ENCODE peak calls at places on chromosome 7, in seven cellular contexts. P, T, I, V, Q, B and E are unnamed samples.

GRCh38 chr7:100680589-100681271 is 7.2 kb downstream of the GNB2 start:
- DNase-seq in Q (no peak), T (no peak), V (no peak), I (no peak), B (peak; percentile 50), P (no peak), E (no peak)

GRCh38 chr7:11436317-11436716 is 395.7 kb downstream of the THSD7A start:
- DNase-seq in P (no peak), V (no peak), B (no peak), Q (no peak), I (no peak), T (no peak), E (no peak)

GRCh38 chr7:142412551-142413193 is 154.8 kb upstream of the PRSS58 start:
- DNase-seq in P (peak; percentile 64), Q (peak; percentile 44), B (peak; percentile 54), I (peak; percentile 61), V (peak; percentile 66), T (no peak), E (peak; percentile 27)

GRCh38 chr7:80781561-80781979 is 137.3 kb downstream of the SEMA3C start:
- DNase-seq in P (peak; percentile 88), I (no peak), B (no peak), Q (peak; percentile 5), V (no peak), T (no peak), E (no peak)

GRCh38 chr7:36389371-36390198 is at the start of gene ANLN:
- DNase-seq in T (peak; percentile 92), Q (peak; percentile 92), B (peak; percentile 100), P (peak; percentile 97), I (peak; percentile 97), V (peak; percentile 94), E (peak; percentile 92)

GRCh38 chr7:129089521-129090212 is 34.8 kb upstream of the TNPO3 start:
- DNase-seq in T (no peak), B (no peak), Q (no peak), P (no peak), V (no peak), I (no peak), E (no peak)

GRCh38 chr7:55365103-55365679 is at the start of gene LANCL2:
- DNase-seq in B (peak; percentile 83), V (peak; percentile 63), P (no peak), T (no peak), I (no peak), Q (peak; percentile 67), E (peak; percentile 60)

GRCh38 chr7:66050337-66050957 is 25.2 kb upstream of the ASL start:
- DNase-seq in T (no peak), V (no peak), Q (no peak), I (no peak), P (no peak), B (peak; percentile 52), E (no peak)

GRCh38 chr7:80443336-80443735 is 68.5 kb downstream of the GNAT3 start:
- DNase-seq in V (no peak), Q (no peak), T (no peak), B (no peak), P (peak; percentile 5), I (no peak), E (no peak)

GRCh38 chr7:106840342-106840741 is 24.7 kb upstream of the PIK3CG start:
- DNase-seq in I (no peak), P (peak; percentile 90), Q (no peak), V (peak; percentile 41), B (no peak), T (no peak), E (no peak)

GRCh38 chr7:34337163-34337562 is 320.9 kb upstream of the NPSR1 start:
- DNase-seq in V (no peak), P (no peak), Q (no peak), T (no peak), I (no peak), B (no peak), E (no peak)
- TF ChIP-seq CTCF in V (no peak), P (no peak), Q (no peak), T (no peak), I (no peak), B (no peak), E (no peak)

GRCh38 chr7:4682621-4683042 is 537 bp downstream of the FOXK1 start:
- DNase-seq in Q (peak; percentile 59), B (no peak), T (peak; percentile 49), I (peak; percentile 9), P (peak; percentile 37), V (peak; percentile 37), E (peak; percentile 49)
- TF ChIP-seq CTCF in Q (no peak), B (peak; percentile 15), T (no peak), I (no peak), P (no peak), V (peak; percentile 12), E (no peak)

DNA sequence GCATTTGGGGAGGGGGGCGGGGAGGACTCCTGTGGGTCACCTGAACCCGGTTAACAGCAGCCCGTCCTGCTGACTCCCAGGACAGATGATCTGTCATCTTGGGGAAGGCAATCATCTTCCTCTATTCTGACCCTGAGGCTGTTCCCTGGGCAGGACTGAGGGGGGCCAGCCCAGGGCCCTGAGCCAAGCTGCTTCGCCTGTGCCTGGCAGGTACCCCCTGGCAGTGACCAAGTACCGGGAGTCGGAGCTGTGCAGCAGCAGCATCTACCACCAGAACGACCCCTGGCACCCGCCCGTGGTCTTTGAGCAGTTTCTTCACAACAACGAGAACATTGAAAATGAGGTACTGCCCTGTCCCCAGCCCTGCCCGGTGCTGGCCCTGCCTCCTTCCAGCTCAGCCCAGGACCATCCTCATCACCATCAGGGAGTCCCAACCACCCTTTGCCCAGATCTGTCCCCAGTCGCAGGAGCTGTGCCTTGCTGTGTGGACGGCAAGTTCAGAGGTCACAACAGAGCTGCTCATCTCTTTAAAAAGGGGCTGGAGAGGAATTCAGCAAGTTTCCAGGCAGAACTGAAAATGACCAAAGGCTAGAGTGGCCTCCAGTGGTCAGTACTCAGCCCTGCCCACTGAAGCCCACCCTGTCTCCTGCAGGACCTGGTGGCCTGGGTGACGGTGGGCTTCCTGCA is 8.1 kb downstream of the AOC1 start:
- DNase-seq in T (no peak), Q (no peak), B (peak; percentile 58), I (no peak), V (peak; percentile 26), P (no peak), E (no peak)
- TF ChIP-seq CTCF in T (no peak), Q (no peak), B (no peak), I (no peak), V (no peak), P (no peak), E (no peak)

DNA sequence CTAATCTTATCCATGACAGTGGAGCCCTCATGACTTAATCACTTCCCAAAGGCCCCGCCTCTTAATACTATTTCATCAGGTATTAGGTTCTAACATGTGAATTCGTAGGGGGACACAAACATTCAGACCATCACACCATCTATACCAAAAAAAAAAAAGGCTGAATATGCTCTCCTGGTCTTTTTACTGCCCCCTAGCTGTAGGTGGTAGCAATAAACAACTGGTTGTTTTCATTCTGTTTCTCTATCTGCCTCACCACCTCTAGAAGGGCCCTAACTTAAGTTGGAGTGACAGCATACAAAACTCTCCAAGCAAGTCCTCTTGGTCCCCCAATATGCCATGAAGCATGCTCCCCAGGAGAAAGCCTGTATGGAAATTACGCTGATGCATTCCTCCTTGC is 94.1 kb downstream of the GRM8 start:
- DNase-seq in P (no peak), V (no peak), T (no peak), I (no peak), B (no peak), Q (no peak), E (no peak)
- TF ChIP-seq CTCF in P (no peak), V (peak; percentile 78), T (no peak), I (peak; percentile 61), B (peak; percentile 55), Q (no peak), E (peak; percentile 22)

DNA sequence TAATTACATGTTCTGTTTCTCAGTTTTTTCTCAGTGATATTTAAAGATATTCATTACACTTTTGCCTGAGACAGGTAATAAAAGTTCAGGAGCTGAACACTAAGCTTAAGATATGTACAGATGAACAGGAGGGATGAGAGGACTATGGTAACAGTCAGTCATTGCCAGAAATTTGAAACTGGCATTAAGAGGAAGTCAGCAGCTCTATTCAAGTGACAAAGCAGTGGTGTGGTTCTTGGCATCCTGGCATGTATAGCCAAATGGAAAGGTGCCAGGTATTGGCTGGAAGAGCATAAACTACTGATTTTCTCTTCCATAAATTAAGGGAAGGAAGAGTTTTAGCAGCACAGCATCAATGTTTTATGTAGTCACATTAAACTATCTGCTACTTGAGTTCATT is 22.7 kb downstream of the HOXA1 start:
- DNase-seq in Q (no peak), T (no peak), V (no peak), I (no peak), P (no peak), B (no peak), E (no peak)
- TF ChIP-seq CTCF in Q (no peak), T (no peak), V (no peak), I (no peak), P (no peak), B (no peak), E (no peak)

GRCh38 chr7:29538322-29538874 is 25.2 kb upstream of the PRR15 start:
- DNase-seq in B (no peak), I (no peak), P (no peak), Q (no peak), V (peak; percentile 61), T (no peak), E (no peak)
- TF ChIP-seq CTCF in B (no peak), I (no peak), P (no peak), Q (no peak), V (peak; percentile 51), T (no peak), E (no peak)

DNA sequence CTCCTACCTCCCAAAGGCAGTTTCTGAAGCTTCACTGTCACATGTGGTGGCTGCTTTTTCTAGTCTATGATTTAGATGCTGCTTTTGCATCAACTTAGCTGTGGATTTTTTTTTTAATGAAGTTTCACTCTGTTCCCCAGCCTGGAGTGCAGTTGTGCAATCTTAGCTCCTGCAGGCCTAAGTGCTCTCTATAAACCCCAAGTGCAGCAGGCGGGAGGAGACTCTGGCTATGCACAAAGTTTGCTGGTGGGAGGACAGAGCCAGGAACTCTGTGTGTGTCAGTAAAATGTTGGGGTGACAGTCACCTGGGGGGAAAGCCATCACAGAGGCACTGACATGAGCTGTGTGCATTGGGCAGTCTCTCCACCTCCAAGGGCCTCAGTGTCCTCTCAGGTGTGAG is 138.8 kb upstream of the FAM20C start:
- DNase-seq in V (no peak), T (no peak), B (no peak), I (no peak), Q (no peak), P (no peak), E (no peak)
- TF ChIP-seq CTCF in V (no peak), T (no peak), B (no peak), I (no peak), Q (no peak), P (no peak), E (no peak)

DNA sequence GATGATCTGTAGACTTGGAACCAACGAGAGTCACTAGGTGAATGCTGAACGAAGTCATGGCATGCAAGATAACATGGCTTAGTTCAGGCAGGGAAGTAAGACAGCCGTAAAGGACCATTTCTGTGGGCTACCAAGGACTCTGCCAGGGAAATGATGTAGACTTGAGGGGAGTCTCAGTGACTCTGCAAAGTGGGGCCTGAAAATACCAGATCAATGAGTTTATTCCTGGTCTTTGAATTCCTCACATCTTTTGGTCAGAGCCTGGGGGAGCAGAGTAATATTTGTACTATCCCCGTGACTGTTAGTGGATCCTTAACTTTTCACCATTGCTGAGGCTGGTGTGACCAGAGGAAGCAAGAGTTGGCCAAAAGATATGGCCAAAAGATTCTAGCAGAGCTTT is 60.7 kb upstream of the INHBA start:
- DNase-seq in P (no peak), I (no peak), B (no peak), T (no peak), Q (no peak), V (no peak), E (no peak)
- TF ChIP-seq CTCF in P (no peak), I (no peak), B (no peak), T (no peak), Q (no peak), V (no peak), E (no peak)